ENCODE peak calls at places on chromosome 14, in nine cellular contexts. O is A549, G is GM23338, S is HCT116, J is SK-N-SH, Q is GM12878, L is HepG2, M is Panc1, Z is K562. C is an unnamed sample.

GRCh38 chr14:105069554-105069886 is 4.3 kb upstream of the GPR132 start:
- DNase-seq in O (no peak), G (no peak), S (no peak), J (no peak), Q (no peak), L (no peak), M (no peak), Z (no peak), C (no peak)

GRCh38 chr14:84453541-84453940 is 1076.4 kb upstream of the FLRT2 start:
- DNase-seq in O (no peak), G (no peak), S (no peak), J (no peak), Q (no peak), L (no peak), M (no peak), Z (no peak), C (no peak)

GRCh38 chr14:61712137-61712536 is 16.8 kb downstream of the HIF1A start:
- DNase-seq in O (no peak), G (no peak), S (no peak), J (no peak), Q (no peak), L (no peak), M (no peak), Z (no peak), C (no peak)

GRCh38 chr14:97524579-97525319 is 727.6 kb downstream of the VRK1 start:
- DNase-seq in O (no peak), G (no peak), S (no peak), J (no peak), Q (no peak), L (no peak), M (no peak), Z (no peak), C (no peak)

GRCh38 chr14:22047105-22047504 is 373.5 kb upstream of the OR4E1 start:
- DNase-seq in O (no peak), G (peak), S (no peak), J (no peak), Q (no peak), L (peak), M (no peak), Z (no peak), C (no peak)

GRCh38 chr14:54683882-54684794 is 117.2 kb downstream of the SAMD4A start:
- DNase-seq in O (no peak), G (peak), S (no peak), J (peak), Q (no peak), L (no peak), M (no peak), Z (no peak), C (no peak)

GRCh38 chr14:104387385-104388010 is 192.1 kb upstream of the C14orf180 start:
- DNase-seq in O (no peak), G (no peak), S (no peak), J (no peak), Q (no peak), L (no peak), M (no peak), Z (no peak), C (no peak)

GRCh38 chr14:50741571-50741970 is 73.5 kb upstream of the SAV1 start:
- DNase-seq in O (peak), G (no peak), S (peak), J (no peak), Q (no peak), L (no peak), M (no peak), Z (no peak), C (no peak)

GRCh38 chr14:73140924-73141323 is 4.6 kb downstream of the PSEN1 start:
- DNase-seq in O (no peak), G (no peak), S (no peak), J (no peak), Q (no peak), L (no peak), M (no peak), Z (no peak), C (no peak)

GRCh38 chr14:99168330-99168729 is 103.7 kb downstream of the BCL11B start:
- DNase-seq in O (no peak), G (no peak), S (no peak), J (no peak), Q (no peak), L (no peak), M (no peak), Z (no peak), C (no peak)

GRCh38 chr14:90536092-90536491 is 139.3 kb downstream of the CALM1 start:
- DNase-seq in O (no peak), G (no peak), S (no peak), J (no peak), Q (no peak), L (no peak), M (no peak), Z (no peak), C (no peak)

GRCh38 chr14:68255697-68256178 is 436.2 kb downstream of the RAD51B start:
- DNase-seq in O (no peak), G (no peak), S (no peak), J (no peak), Q (no peak), L (no peak), M (no peak), Z (no peak), C (no peak)

GRCh38 chr14:99568567-99569560 is 35.1 kb downstream of the CCDC85C start:
- DNase-seq in O (no peak), G (no peak), S (no peak), J (no peak), Q (no peak), L (no peak), M (no peak), Z (no peak), C (no peak)

GRCh38 chr14:99224116-99224910 is 47.7 kb downstream of the BCL11B start:
- DNase-seq in O (no peak), G (peak), S (peak), J (no peak), Q (no peak), L (no peak), M (no peak), Z (peak), C (no peak)

GRCh38 chr14:104211741-104212140 is 73.4 kb downstream of the KIF26A start:
- DNase-seq in O (no peak), G (no peak), S (no peak), J (no peak), Q (no peak), L (no peak), M (no peak), Z (no peak), C (no peak)

GRCh38 chr14:74977901-74978385 is 22.5 kb upstream of the PGF start:
- DNase-seq in O (no peak), G (no peak), S (no peak), J (no peak), Q (no peak), L (no peak), M (no peak), Z (no peak), C (no peak)

GRCh38 chr14:62039871-62040270 is 277.7 kb downstream of the SNAPC1 start:
- DNase-seq in O (no peak), G (no peak), S (no peak), J (no peak), Q (no peak), L (no peak), M (no peak), Z (no peak), C (no peak)

GRCh38 chr14:54730156-54730961 is 163.4 kb downstream of the SAMD4A start:
- DNase-seq in O (no peak), G (no peak), S (no peak), J (peak), Q (peak), L (no peak), M (no peak), Z (no peak), C (no peak)

GRCh38 chr14:80491131-80491530 is 279.8 kb upstream of the DIO2 start:
- DNase-seq in O (no peak), G (peak), S (no peak), J (no peak), Q (peak), L (peak), M (no peak), Z (no peak), C (no peak)

GRCh38 chr14:58296731-58297130 is 1.6 kb upstream of the ARID4A start:
- DNase-seq in O (no peak), G (no peak), S (no peak), J (no peak), Q (no peak), L (no peak), M (no peak), Z (peak), C (no peak)

GRCh38 chr14:87041290-87042020 is 951.5 kb downstream of the GALC start:
- DNase-seq in O (no peak), G (no peak), S (no peak), J (no peak), Q (no peak), L (no peak), M (no peak), Z (no peak), C (no peak)

GRCh38 chr14:82776958-82777357 is 1243.3 kb upstream of the SEL1L start:
- DNase-seq in O (no peak), G (no peak), S (no peak), J (no peak), Q (no peak), L (no peak), M (no peak), Z (no peak), C (no peak)

GRCh38 chr14:102223682-102224081 is 81.3 kb downstream of the MOK start:
- DNase-seq in O (no peak), G (no peak), S (no peak), J (no peak), Q (no peak), L (no peak), M (no peak), Z (no peak), C (no peak)

GRCh38 chr14:102225386-102225785 is 79.6 kb downstream of the MOK start:
- DNase-seq in O (no peak), G (no peak), S (no peak), J (no peak), Q (no peak), L (no peak), M (no peak), Z (no peak), C (no peak)

GRCh38 chr14:102226356-102227125 is 78.4 kb downstream of the MOK start:
- DNase-seq in O (no peak), G (no peak), S (no peak), J (peak), Q (no peak), L (no peak), M (no peak), Z (no peak), C (no peak)

GRCh38 chr14:102227184-102227964 is 77.6 kb downstream of the MOK start:
- DNase-seq in O (no peak), G (no peak), S (no peak), J (no peak), Q (no peak), L (no peak), M (no peak), Z (no peak), C (no peak)

DNA sequence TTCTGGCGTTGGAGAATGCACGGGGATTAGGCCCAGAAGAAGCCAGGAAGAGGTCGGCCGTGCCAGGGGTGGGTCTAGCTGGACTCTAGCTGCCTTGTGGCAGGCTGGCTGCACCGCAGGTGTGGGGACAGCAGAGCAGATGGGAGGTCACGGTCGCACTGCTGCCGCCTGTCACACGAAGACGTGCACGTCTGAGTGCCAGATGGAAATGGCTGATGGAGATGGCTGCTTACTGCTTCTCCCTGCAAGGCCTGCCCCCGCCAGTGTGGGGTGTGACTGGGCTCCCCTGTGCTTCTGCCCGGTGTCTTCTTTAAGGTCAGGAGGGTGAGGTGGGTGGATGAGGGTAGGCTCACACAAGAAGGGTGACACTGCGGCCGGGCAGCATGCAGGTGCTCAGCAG is 79.0 kb downstream of the MOK start:
- DNase-seq in O (no peak), G (no peak), S (no peak), J (no peak), Q (no peak), L (no peak), M (no peak), Z (no peak), C (no peak)
- TF ChIP-seq REST in O (no peak), G (no peak), S (no peak), J (no peak), Q (no peak), L (no peak), M (no peak), Z (no peak), C (no peak)

DNA sequence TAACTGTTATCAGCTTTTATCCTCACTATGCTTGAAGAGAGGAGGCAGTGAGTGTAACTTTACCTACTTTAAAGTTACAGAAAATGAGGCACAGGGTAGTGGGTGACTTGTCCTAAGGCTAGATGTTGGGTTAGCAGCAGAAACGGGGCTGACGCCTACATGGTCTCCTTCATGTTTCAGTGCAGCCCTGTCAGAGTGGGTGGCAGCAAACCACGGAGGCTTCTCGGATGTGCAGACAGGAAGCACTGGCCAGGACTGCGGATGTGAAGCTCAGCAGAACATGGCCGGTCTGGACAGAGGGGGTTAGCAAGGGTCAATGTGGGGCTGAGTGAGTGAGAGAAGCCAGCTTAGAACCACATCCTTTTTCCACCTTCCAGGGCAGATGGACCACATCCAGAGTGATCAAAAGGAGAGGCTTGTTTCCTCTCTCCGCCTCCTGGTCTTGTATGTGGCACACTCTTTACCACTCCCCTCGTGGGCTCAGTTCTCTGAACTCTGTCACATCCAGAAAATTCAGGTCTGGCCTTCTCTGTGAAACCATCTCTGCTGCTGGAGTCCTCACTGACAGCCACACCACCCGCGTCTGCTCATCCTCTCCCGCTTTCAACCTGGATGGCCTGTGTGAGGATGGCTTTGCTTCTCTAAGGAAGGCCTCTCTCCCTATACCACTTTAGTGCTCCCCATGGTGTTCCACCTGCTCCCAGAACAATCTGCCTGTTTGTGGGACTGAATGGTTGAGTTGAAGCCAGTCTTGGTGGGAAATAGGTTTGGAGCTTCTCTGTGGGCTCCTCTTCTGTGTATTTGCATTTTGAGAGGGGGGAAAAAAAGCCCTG is 14.1 kb downstream of the SUSD6 start:
- DNase-seq in O (no peak), G (no peak), S (no peak), J (no peak), Q (peak), L (no peak), M (no peak), Z (no peak), C (no peak)
- TF ChIP-seq REST in O (no peak), G (no peak), S (no peak), J (no peak), Q (no peak), L (no peak), M (no peak), Z (no peak), C (no peak)

GRCh38 chr14:39108791-39109190 is 5.3 kb upstream of the GEMIN2 start:
- DNase-seq in O (no peak), G (no peak), S (no peak), J (no peak), Q (no peak), L (no peak), M (no peak), Z (no peak), C (no peak)

GRCh38 chr14:39107624-39108023 is 4.6 kb upstream of the SEC23A start:
- DNase-seq in O (peak), G (peak), S (no peak), J (peak), Q (no peak), L (peak), M (no peak), Z (no peak), C (no peak)

GRCh38 chr14:39113685-39114072 is 444 bp upstream of the GEMIN2 start:
- DNase-seq in O (no peak), G (no peak), S (no peak), J (no peak), Q (no peak), L (no peak), M (no peak), Z (no peak), C (no peak)

GRCh38 chr14:39114073-39114838 is at the start of gene GEMIN2:
- DNase-seq in O (peak), G (peak), S (peak), J (peak), Q (peak), L (peak), M (peak), Z (peak), C (peak)

DNA sequence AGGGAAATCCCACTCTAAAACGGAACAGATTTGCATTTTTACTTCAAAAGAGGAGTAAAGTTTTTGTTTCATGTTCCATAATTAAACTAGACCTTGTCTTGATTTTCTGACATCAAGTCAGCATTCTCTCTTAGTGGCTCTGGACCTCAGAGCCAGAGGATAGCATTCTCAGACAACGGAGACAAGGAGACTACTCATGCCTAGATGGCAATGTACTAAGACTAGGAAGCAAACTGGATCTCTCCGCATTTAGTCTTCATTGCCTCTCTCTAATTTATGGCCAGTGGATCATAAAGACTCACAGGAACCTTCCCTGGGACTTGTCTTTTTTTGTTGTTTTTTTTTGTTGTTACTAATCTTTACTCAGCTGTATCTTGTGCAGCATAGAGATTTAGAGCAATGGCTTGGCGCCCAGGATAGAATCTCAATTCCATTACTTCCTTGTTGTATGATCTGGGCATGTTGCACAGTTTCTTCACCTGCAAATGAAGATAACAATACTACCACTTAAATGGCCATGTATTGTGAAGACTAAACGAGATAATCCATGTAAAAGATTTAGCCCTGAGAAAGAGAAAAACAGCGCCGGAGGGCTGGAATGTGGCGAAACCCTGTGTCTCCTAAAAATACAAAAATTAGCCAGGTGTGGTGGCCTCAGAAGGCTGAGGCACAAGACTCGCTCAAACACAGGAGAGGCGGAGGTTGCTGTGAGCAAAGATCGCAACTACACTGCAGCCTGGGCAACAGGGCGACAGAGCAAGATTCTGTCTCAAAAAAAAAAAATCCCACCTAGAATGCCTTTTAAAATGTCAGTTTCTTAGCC is 4.0 kb upstream of the GEMIN2 start:
- DNase-seq in O (no peak), G (no peak), S (no peak), J (no peak), Q (no peak), L (no peak), M (no peak), Z (no peak), C (no peak)
- TF ChIP-seq REST in O (no peak), G (no peak), S (no peak), J (no peak), Q (no peak), L (no peak), M (no peak), Z (no peak), C (no peak)

GRCh38 chr14:95504135-95505029 is 12.1 kb downstream of the SYNE3 start:
- DNase-seq in O (no peak), G (no peak), S (no peak), J (no peak), Q (no peak), L (no peak), M (no peak), Z (no peak), C (no peak)
- TF ChIP-seq REST in O (no peak), G (no peak), S (no peak), J (no peak), Q (no peak), L (no peak), M (no peak), Z (no peak), C (no peak)

GRCh38 chr14:79018846-79019245 is 848.7 kb downstream of the NRXN3 start:
- DNase-seq in O (no peak), G (no peak), S (no peak), J (no peak), Q (no peak), L (no peak), M (no peak), Z (no peak), C (no peak)

GRCh38 chr14:79021756-79022155 is 851.6 kb downstream of the NRXN3 start:
- DNase-seq in O (no peak), G (no peak), S (no peak), J (no peak), Q (no peak), L (no peak), M (no peak), Z (no peak), C (no peak)

GRCh38 chr14:79011920-79012204 is 841.7 kb downstream of the NRXN3 start:
- DNase-seq in O (no peak), G (no peak), S (no peak), J (no peak), Q (no peak), L (no peak), M (no peak), Z (no peak), C (no peak)

GRCh38 chr14:79017561-79017960 is 847.4 kb downstream of the NRXN3 start:
- DNase-seq in O (no peak), G (no peak), S (no peak), J (no peak), Q (no peak), L (no peak), M (no peak), Z (no peak), C (no peak)

GRCh38 chr14:79016828-79017505 is 846.8 kb downstream of the NRXN3 start:
- DNase-seq in O (no peak), G (no peak), S (no peak), J (no peak), Q (no peak), L (peak), M (no peak), Z (no peak), C (no peak)
- TF ChIP-seq REST in O (no peak), G (no peak), S (no peak), J (no peak), Q (no peak), L (no peak), M (no peak), Z (no peak), C (no peak)

DNA sequence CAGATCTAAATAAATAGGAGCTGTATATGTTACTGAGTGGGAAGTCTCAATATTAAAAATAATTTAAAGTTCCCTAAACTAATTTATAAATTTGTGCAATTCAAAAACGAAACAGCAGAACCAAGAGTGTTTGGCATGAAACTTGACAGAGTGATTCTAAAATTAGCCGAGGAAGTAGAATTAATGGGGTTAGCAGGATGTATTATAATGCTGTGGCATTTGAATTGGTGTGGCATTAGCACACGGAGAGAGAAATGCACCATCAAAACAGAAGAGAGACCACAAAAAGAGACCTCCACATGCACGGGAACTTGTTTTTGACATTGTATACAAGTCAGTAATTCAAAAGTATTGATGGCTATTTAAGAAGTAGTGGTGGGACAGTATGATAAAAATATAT is 366.0 kb upstream of the RGS6 start:
- DNase-seq in O (no peak), G (no peak), S (no peak), J (no peak), Q (peak), L (no peak), M (no peak), Z (no peak), C (no peak)
- TF ChIP-seq REST in O (no peak), G (no peak), S (no peak), J (no peak), Q (no peak), L (no peak), M (no peak), Z (no peak), C (no peak)